ENCODE peak calls at places on chromosome 10, in six cellular contexts. One of them, this sample, is unnamed.

GRCh38 chr10:6128591-6129383 is 40.0 kb downstream of the RBM17 start:
- DNase-seq in tibial nerve: no peak
- DNase-seq in WERI-Rb-1: peak; percentile 21
- DNase-seq in breast epithelium: no peak
- DNase-seq in bronchial epithelial cell: peak; percentile 86
- DNase-seq in astrocyte of the spinal cord: no peak
- DNase-seq in this sample: peak; percentile 91

GRCh38 chr10:63005246-63005645 is 127.9 kb upstream of the NRBF2 start:
- DNase-seq in tibial nerve: no peak
- DNase-seq in WERI-Rb-1: no peak
- DNase-seq in breast epithelium: no peak
- DNase-seq in bronchial epithelial cell: peak; percentile 72
- DNase-seq in astrocyte of the spinal cord: peak; percentile 51
- DNase-seq in this sample: peak; percentile 86

GRCh38 chr10:35025916-35026315 is 64.2 kb downstream of the CUL2 start:
- DNase-seq in tibial nerve: no peak
- DNase-seq in WERI-Rb-1: no peak
- DNase-seq in breast epithelium: no peak
- DNase-seq in bronchial epithelial cell: peak; percentile 75
- DNase-seq in astrocyte of the spinal cord: peak; percentile 55
- DNase-seq in this sample: peak; percentile 61

GRCh38 chr10:102599565-102600327 is 44.5 kb upstream of the TRIM8 start:
- DNase-seq in tibial nerve: no peak
- DNase-seq in WERI-Rb-1: no peak
- DNase-seq in breast epithelium: no peak
- DNase-seq in bronchial epithelial cell: no peak
- DNase-seq in astrocyte of the spinal cord: no peak
- DNase-seq in this sample: no peak

GRCh38 chr10:43648392-43649148 is at the start of gene ZNF32:
- DNase-seq in tibial nerve: peak; percentile 68
- DNase-seq in WERI-Rb-1: peak; percentile 88
- DNase-seq in breast epithelium: peak; percentile 66
- DNase-seq in bronchial epithelial cell: peak; percentile 44
- DNase-seq in astrocyte of the spinal cord: peak; percentile 90
- DNase-seq in this sample: peak; percentile 85

GRCh38 chr10:78196964-78197363 is 163.3 kb downstream of the RPS24 start:
- DNase-seq in tibial nerve: no peak
- DNase-seq in WERI-Rb-1: no peak
- DNase-seq in breast epithelium: no peak
- DNase-seq in bronchial epithelial cell: peak; percentile 94
- DNase-seq in astrocyte of the spinal cord: peak; percentile 20
- DNase-seq in this sample: peak; percentile 97

GRCh38 chr10:12946372-12946771 is 55.1 kb downstream of the CCDC3 start:
- DNase-seq in tibial nerve: no peak
- DNase-seq in WERI-Rb-1: no peak
- DNase-seq in breast epithelium: no peak
- DNase-seq in bronchial epithelial cell: no peak
- DNase-seq in astrocyte of the spinal cord: no peak
- DNase-seq in this sample: no peak

GRCh38 chr10:133391761-133392518 is 2.0 kb upstream of the MTG1 start:
- DNase-seq in tibial nerve: no peak
- DNase-seq in WERI-Rb-1: no peak
- DNase-seq in breast epithelium: no peak
- DNase-seq in bronchial epithelial cell: no peak
- DNase-seq in astrocyte of the spinal cord: no peak
- DNase-seq in this sample: no peak

GRCh38 chr10:48651293-48651692 is 33.4 kb upstream of the WDFY4 start:
- DNase-seq in tibial nerve: no peak
- DNase-seq in WERI-Rb-1: no peak
- DNase-seq in breast epithelium: no peak
- DNase-seq in bronchial epithelial cell: no peak
- DNase-seq in astrocyte of the spinal cord: no peak
- DNase-seq in this sample: no peak

GRCh38 chr10:130251766-130252165 is 115.6 kb downstream of the GLRX3 start:
- DNase-seq in tibial nerve: no peak
- DNase-seq in WERI-Rb-1: no peak
- DNase-seq in breast epithelium: no peak
- DNase-seq in bronchial epithelial cell: no peak
- DNase-seq in astrocyte of the spinal cord: no peak
- DNase-seq in this sample: no peak

GRCh38 chr10:31698169-31698890 is 230.3 kb downstream of the ARHGAP12 start:
- DNase-seq in tibial nerve: peak; percentile 85
- DNase-seq in WERI-Rb-1: no peak
- DNase-seq in breast epithelium: no peak
- DNase-seq in bronchial epithelial cell: peak; percentile 23
- DNase-seq in astrocyte of the spinal cord: peak; percentile 79
- DNase-seq in this sample: peak; percentile 64

GRCh38 chr10:123870260-123870659 is 21.3 kb downstream of the CPXM2 start:
- DNase-seq in tibial nerve: no peak
- DNase-seq in WERI-Rb-1: no peak
- DNase-seq in breast epithelium: no peak
- DNase-seq in bronchial epithelial cell: no peak
- DNase-seq in astrocyte of the spinal cord: no peak
- DNase-seq in this sample: no peak

GRCh38 chr10:104612577-104613205 is 28.4 kb upstream of the SORCS3 start:
- DNase-seq in tibial nerve: no peak
- DNase-seq in WERI-Rb-1: no peak
- DNase-seq in breast epithelium: no peak
- DNase-seq in bronchial epithelial cell: no peak
- DNase-seq in astrocyte of the spinal cord: no peak
- DNase-seq in this sample: no peak

GRCh38 chr10:124075116-124075955 is 18.1 kb downstream of the CHST15 start:
- DNase-seq in tibial nerve: no peak
- DNase-seq in WERI-Rb-1: no peak
- DNase-seq in breast epithelium: no peak
- DNase-seq in bronchial epithelial cell: no peak
- DNase-seq in astrocyte of the spinal cord: peak; percentile 16
- DNase-seq in this sample: no peak

GRCh38 chr10:18238875-18239485 is 98.8 kb downstream of the CACNB2 start:
- DNase-seq in tibial nerve: no peak
- DNase-seq in WERI-Rb-1: no peak
- DNase-seq in breast epithelium: no peak
- DNase-seq in bronchial epithelial cell: peak; percentile 39
- DNase-seq in astrocyte of the spinal cord: peak; percentile 55
- DNase-seq in this sample: peak; percentile 58

GRCh38 chr10:48577158-48577557 is 27.7 kb downstream of the ARHGAP22 start:
- DNase-seq in tibial nerve: no peak
- DNase-seq in WERI-Rb-1: no peak
- DNase-seq in breast epithelium: no peak
- DNase-seq in bronchial epithelial cell: no peak
- DNase-seq in astrocyte of the spinal cord: no peak
- DNase-seq in this sample: no peak

GRCh38 chr10:124217906-124218769 is 124.7 kb upstream of the CHST15 start:
- DNase-seq in tibial nerve: no peak
- DNase-seq in WERI-Rb-1: peak; percentile 53
- DNase-seq in breast epithelium: peak; percentile 64
- DNase-seq in bronchial epithelial cell: peak; percentile 47
- DNase-seq in astrocyte of the spinal cord: no peak
- DNase-seq in this sample: peak; percentile 79

GRCh38 chr10:76282122-76283030 is 851.0 kb downstream of the LRMDA start:
- DNase-seq in tibial nerve: no peak
- DNase-seq in WERI-Rb-1: no peak
- DNase-seq in breast epithelium: no peak
- DNase-seq in bronchial epithelial cell: no peak
- DNase-seq in astrocyte of the spinal cord: peak; percentile 50
- DNase-seq in this sample: no peak

GRCh38 chr10:49161411-49161997 is 26.7 kb downstream of the TMEM273 start:
- DNase-seq in tibial nerve: no peak
- DNase-seq in WERI-Rb-1: no peak
- DNase-seq in breast epithelium: no peak
- DNase-seq in bronchial epithelial cell: peak; percentile 49
- DNase-seq in astrocyte of the spinal cord: peak; percentile 60
- DNase-seq in this sample: peak; percentile 33

GRCh38 chr10:80488539-80489066 is 34.5 kb downstream of the TSPAN14 start:
- DNase-seq in tibial nerve: no peak
- DNase-seq in WERI-Rb-1: no peak
- DNase-seq in breast epithelium: no peak
- DNase-seq in bronchial epithelial cell: peak; percentile 76
- DNase-seq in astrocyte of the spinal cord: no peak
- DNase-seq in this sample: peak; percentile 78

GRCh38 chr10:30491204-30491603 is 57.2 kb downstream of the MAP3K8 start:
- DNase-seq in tibial nerve: peak; percentile 21
- DNase-seq in WERI-Rb-1: no peak
- DNase-seq in breast epithelium: no peak
- DNase-seq in bronchial epithelial cell: peak; percentile 84
- DNase-seq in astrocyte of the spinal cord: no peak
- DNase-seq in this sample: peak; percentile 99

GRCh38 chr10:94299417-94299816 is 63.3 kb downstream of the NOC3L start:
- DNase-seq in tibial nerve: no peak
- DNase-seq in WERI-Rb-1: no peak
- DNase-seq in breast epithelium: no peak
- DNase-seq in bronchial epithelial cell: no peak
- DNase-seq in astrocyte of the spinal cord: peak; percentile 80
- DNase-seq in this sample: no peak

GRCh38 chr10:36236931-36237330 is 594.8 kb upstream of the FZD8 start:
- DNase-seq in tibial nerve: no peak
- DNase-seq in WERI-Rb-1: no peak
- DNase-seq in breast epithelium: no peak
- DNase-seq in bronchial epithelial cell: peak; percentile 47
- DNase-seq in astrocyte of the spinal cord: no peak
- DNase-seq in this sample: peak; percentile 75

GRCh38 chr10:126058507-126058906 is 162.1 kb downstream of the FANK1 start:
- DNase-seq in tibial nerve: no peak
- DNase-seq in WERI-Rb-1: peak; percentile 77
- DNase-seq in breast epithelium: no peak
- DNase-seq in bronchial epithelial cell: no peak
- DNase-seq in astrocyte of the spinal cord: peak; percentile 16
- DNase-seq in this sample: no peak

GRCh38 chr10:133165556-133166503 is 5.8 kb downstream of the KNDC1 start:
- DNase-seq in tibial nerve: no peak
- DNase-seq in WERI-Rb-1: no peak
- DNase-seq in breast epithelium: no peak
- DNase-seq in bronchial epithelial cell: no peak
- DNase-seq in astrocyte of the spinal cord: no peak
- DNase-seq in this sample: no peak

GRCh38 chr10:29064665-29065064 is 224.2 kb upstream of the LYZL1 start:
- DNase-seq in tibial nerve: no peak
- DNase-seq in WERI-Rb-1: no peak
- DNase-seq in breast epithelium: no peak
- DNase-seq in bronchial epithelial cell: peak; percentile 15
- DNase-seq in astrocyte of the spinal cord: no peak
- DNase-seq in this sample: no peak

GRCh38 chr10:11655839-11656238 is 44.4 kb upstream of the USP6NL start:
- DNase-seq in tibial nerve: no peak
- DNase-seq in WERI-Rb-1: no peak
- DNase-seq in breast epithelium: no peak
- DNase-seq in bronchial epithelial cell: no peak
- DNase-seq in astrocyte of the spinal cord: peak; percentile 49
- DNase-seq in this sample: no peak

GRCh38 chr10:48907730-48908129 is 31.9 kb downstream of the LRRC18 start:
- DNase-seq in tibial nerve: no peak
- DNase-seq in WERI-Rb-1: no peak
- DNase-seq in breast epithelium: no peak
- DNase-seq in bronchial epithelial cell: no peak
- DNase-seq in astrocyte of the spinal cord: no peak
- DNase-seq in this sample: no peak

GRCh38 chr10:28585076-28585475 is 52.2 kb downstream of the WAC start:
- DNase-seq in tibial nerve: no peak
- DNase-seq in WERI-Rb-1: no peak
- DNase-seq in breast epithelium: no peak
- DNase-seq in bronchial epithelial cell: no peak
- DNase-seq in astrocyte of the spinal cord: no peak
- DNase-seq in this sample: no peak

GRCh38 chr10:49398000-49398861 is 2.3 kb upstream of the DRGX start:
- DNase-seq in tibial nerve: peak; percentile 10
- DNase-seq in WERI-Rb-1: no peak
- DNase-seq in breast epithelium: no peak
- DNase-seq in bronchial epithelial cell: peak; percentile 38
- DNase-seq in astrocyte of the spinal cord: peak; percentile 41
- DNase-seq in this sample: peak; percentile 73

GRCh38 chr10:33100996-33101747 is 143.1 kb upstream of the ITGB1 start:
- DNase-seq in tibial nerve: no peak
- DNase-seq in WERI-Rb-1: no peak
- DNase-seq in breast epithelium: no peak
- DNase-seq in bronchial epithelial cell: peak; percentile 60
- DNase-seq in astrocyte of the spinal cord: no peak
- DNase-seq in this sample: peak; percentile 58
- H3K4me3 ChIP-seq in tibial nerve: no peak overlapping the region
- H3K4me3 ChIP-seq in WERI-Rb-1: no peak overlapping the region
- H3K4me3 ChIP-seq in breast epithelium: no peak overlapping the region
- H3K4me3 ChIP-seq in bronchial epithelial cell: no peak overlapping the region
- H3K4me3 ChIP-seq in astrocyte of the spinal cord: no peak overlapping the region
- H3K4me3 ChIP-seq in this sample: no peak overlapping the region

GRCh38 chr10:118912961-118913360 is 116.6 kb upstream of the NANOS1 start:
- DNase-seq in tibial nerve: no peak
- DNase-seq in WERI-Rb-1: no peak
- DNase-seq in breast epithelium: no peak
- DNase-seq in bronchial epithelial cell: no peak
- DNase-seq in astrocyte of the spinal cord: no peak
- DNase-seq in this sample: no peak
- TF ChIP-seq CTCF in tibial nerve: no peak
- TF ChIP-seq CTCF in WERI-Rb-1: no peak
- TF ChIP-seq CTCF in breast epithelium: no peak
- TF ChIP-seq CTCF in bronchial epithelial cell: no peak
- TF ChIP-seq CTCF in astrocyte of the spinal cord: no peak
- TF ChIP-seq CTCF in this sample: no peak

GRCh38 chr10:44974082-44974627 is 4.5 kb downstream of the DEPP1 start:
- DNase-seq in tibial nerve: no peak
- DNase-seq in WERI-Rb-1: no peak
- DNase-seq in breast epithelium: no peak
- DNase-seq in bronchial epithelial cell: no peak
- DNase-seq in astrocyte of the spinal cord: no peak
- DNase-seq in this sample: no peak
- H3K4me3 ChIP-seq in tibial nerve: peak overlapping the region; percentile 47
- H3K4me3 ChIP-seq in WERI-Rb-1: no peak overlapping the region
- H3K4me3 ChIP-seq in breast epithelium: peak overlapping the region; percentile 82
- H3K4me3 ChIP-seq in bronchial epithelial cell: peak overlapping the region; percentile 50
- H3K4me3 ChIP-seq in astrocyte of the spinal cord: no peak overlapping the region
- H3K4me3 ChIP-seq in this sample: peak overlapping the region; percentile 48

DNA sequence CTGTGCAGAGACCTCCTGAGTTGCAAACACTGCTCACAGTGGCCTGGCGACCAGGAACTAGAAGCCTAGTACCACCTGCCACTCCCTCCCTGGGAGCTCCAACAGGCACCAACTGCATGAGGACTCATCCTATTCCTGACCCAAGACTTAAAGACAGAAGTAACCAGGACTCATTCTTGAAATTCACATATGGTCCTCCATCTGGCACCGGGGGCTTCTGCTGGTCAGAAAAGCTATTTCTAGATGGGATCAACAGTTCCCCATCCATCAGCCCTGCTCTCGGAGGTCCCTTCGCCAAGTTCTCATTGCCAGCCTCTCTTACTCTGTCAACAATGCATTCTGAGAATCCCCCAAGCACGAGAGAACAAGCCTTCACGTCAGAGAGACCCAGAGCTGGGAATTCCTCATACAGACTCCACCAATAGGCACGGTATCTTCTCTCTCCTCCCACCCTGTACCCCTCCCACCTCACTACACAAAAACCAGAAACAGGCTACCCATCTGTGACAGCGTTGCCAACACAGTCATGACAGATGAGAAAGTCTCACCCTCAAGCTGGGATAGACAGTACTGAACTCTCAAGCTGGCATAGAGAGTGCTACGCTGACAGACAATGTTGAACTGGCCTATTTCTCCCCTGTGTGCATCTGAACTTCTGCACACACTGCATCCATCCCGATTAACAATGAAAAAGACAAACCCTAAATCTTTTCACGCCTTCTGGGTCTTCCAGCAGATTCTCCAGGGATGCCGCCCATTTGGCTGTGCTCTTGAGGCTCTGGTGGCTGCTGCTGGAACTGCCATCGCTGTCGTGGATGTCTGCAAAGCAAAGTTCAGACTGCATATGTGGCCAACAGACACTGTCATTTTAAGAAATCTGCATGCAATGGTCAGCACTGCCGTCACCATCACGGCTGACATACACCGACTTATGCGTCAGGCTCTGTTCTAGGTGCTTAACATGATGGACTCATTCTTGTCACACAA is 15.6 kb downstream of the RGS10 start:
- DNase-seq in tibial nerve: no peak
- DNase-seq in WERI-Rb-1: peak; percentile 29
- DNase-seq in breast epithelium: no peak
- DNase-seq in bronchial epithelial cell: no peak
- DNase-seq in astrocyte of the spinal cord: no peak
- DNase-seq in this sample: no peak
- TF ChIP-seq CTCF in tibial nerve: no peak
- TF ChIP-seq CTCF in WERI-Rb-1: peak; percentile 34
- TF ChIP-seq CTCF in breast epithelium: no peak
- TF ChIP-seq CTCF in bronchial epithelial cell: no peak
- TF ChIP-seq CTCF in astrocyte of the spinal cord: peak; percentile 16
- TF ChIP-seq CTCF in this sample: peak; percentile 23

This sample was measured in epithelial cell of esophagus.